ENCODE peak calls at places on chromosome 18, in four cellular contexts. P, T, M and L are unnamed samples.

GRCh38 chr18:48535956-48536355 is 2.9 kb upstream of the CTIF start:
- DNase-seq in P (no peak), T (no peak), M (no peak), L (no peak)

GRCh38 chr18:79924814-79925655 is 26.4 kb downstream of the SLC66A2 start:
- DNase-seq in P (peak), T (no peak), M (no peak), L (no peak)

GRCh38 chr18:78105611-78106010 is 856.0 kb downstream of the GALR1 start:
- DNase-seq in P (no peak), T (no peak), M (no peak), L (no peak)

GRCh38 chr18:36158261-36158867 is 28.7 kb downstream of the ELP2 start:
- DNase-seq in P (no peak), T (peak), M (peak), L (peak)

GRCh38 chr18:21584391-21584790 is 16.1 kb downstream of the ESCO1 start:
- DNase-seq in P (no peak), T (no peak), M (no peak), L (no peak)

GRCh38 chr18:13465476-13465875 is 246.9 kb downstream of the LDLRAD4 start:
- DNase-seq in P (no peak), T (no peak), M (no peak), L (no peak)

GRCh38 chr18:35876243-35876642 is 96.2 kb upstream of the RMP24 start:
- DNase-seq in P (no peak), T (no peak), M (no peak), L (no peak)

GRCh38 chr18:848062-848795 is 36.2 kb upstream of the YES1 start:
- DNase-seq in P (no peak), T (no peak), M (no peak), L (no peak)

GRCh38 chr18:79396431-79397287 is 929 bp downstream of the NFATC1 start:
- DNase-seq in P (no peak), T (peak), M (peak), L (no peak)

GRCh38 chr18:37276111-37276510 is 289.5 kb downstream of the CELF4 start:
- DNase-seq in P (no peak), T (no peak), M (no peak), L (no peak)

DNA sequence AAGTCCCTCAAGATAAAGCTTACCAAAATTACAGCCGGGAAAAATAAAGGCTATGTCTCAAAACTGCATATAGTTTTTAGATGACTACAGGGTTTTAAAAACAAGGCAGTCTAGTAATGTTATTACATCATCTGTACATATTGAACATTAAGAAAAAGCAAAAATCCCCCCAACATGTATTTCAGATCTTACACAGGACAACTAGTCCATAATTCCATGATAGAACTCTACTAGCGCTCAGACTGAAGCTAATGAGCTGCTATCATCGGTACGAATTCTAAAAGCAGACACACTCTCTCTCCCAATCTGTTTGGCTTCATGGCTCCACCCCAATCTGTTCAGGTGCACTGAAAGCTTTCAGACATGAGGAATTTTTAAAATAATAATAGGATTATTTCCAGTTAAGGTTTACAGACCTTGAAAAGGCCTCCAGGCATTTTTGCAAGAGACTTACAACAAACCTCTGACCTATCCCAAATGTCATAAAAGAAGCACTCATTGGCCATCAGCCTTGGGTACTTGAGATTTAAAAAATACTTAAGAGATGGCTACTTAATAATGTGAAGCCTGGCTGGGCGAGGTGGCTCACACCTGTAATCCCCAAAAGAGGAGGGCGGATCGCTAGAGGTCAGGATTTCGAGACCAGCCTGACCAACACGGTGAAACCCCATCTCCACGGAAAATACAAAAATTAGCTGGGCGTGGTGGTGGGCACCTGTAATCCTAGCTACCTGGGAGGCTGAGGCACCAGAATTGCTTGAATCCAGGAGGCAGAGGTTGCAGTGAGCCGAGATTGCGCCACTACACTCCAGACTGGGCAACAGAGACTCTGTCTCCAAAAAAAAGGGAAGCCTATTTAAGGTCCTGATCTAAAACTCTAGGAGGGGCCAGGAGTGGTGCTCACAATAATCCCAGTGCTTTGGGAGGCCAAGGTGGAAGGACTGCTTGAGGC is 2.0 kb downstream of the NPC1 start:
- DNase-seq in P (no peak), T (no peak), M (no peak), L (no peak)
- H3K4me3 ChIP-seq in P (no peak), T (peak), M (peak), L (peak)

DNA sequence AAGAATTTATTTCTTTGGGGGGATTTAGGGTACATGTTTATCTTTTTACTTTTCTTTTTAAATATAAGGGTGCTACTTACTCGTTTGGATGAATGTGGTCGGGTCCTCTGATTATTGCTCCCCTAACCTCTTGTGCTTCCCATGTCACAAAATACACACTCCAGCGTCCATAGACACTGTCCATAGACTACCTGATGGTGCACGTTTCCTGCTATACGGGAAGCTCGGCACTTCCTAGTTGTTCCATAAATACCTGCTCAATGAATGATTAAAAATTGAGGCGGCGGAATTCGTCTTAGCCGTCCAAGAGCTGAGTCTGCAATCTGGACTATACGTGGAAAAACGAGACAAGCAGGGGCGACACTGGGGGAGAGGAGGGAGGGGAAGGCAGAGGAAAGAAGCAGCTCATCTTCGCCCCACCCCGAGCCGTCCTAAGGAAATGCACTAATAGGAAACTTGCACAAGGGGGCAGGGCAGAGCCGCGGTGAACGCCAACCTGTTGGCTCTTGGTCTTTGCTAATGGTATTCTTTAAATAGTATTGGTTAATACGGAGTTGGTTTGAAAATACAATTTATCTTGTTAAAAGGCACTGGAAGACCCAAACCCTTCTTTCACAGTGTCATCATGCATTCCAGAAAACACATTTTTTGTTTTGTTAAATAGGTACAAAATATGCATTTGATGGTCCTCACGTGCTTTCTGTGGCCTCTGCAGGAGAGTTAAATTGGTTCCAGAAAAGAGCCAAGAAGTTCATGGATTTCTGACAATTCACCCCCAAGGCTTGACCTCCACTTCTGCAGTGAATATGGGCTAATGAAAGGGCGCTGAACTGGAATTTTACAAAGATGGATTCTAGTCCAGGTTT is 73.0 kb upstream of the KCTD1 start:
- DNase-seq in P (peak), T (peak), M (peak), L (peak)
- H3K4me3 ChIP-seq in P (no peak), T (no peak), M (no peak), L (no peak)

GRCh38 chr18:28176933-28177827 is at the start of gene CDH2:
- DNase-seq in P (peak), T (peak), M (peak), L (peak)

GRCh38 chr18:28174181-28174906 is 2.6 kb downstream of the CDH2 start:
- DNase-seq in P (no peak), T (no peak), M (no peak), L (no peak)

GRCh38 chr18:28175047-28175929 is 1.6 kb downstream of the CDH2 start:
- DNase-seq in P (peak), T (peak), M (peak), L (peak)

GRCh38 chr18:28176674-28176932 is 327 bp downstream of the CDH2 start:
- DNase-seq in P (no peak), T (no peak), M (peak), L (no peak)

GRCh38 chr18:28175930-28176673 is 828 bp downstream of the CDH2 start:
- DNase-seq in P (peak), T (peak), M (peak), L (peak)
- H3K4me3 ChIP-seq in P (peak), T (peak), M (peak), L (peak)

DNA sequence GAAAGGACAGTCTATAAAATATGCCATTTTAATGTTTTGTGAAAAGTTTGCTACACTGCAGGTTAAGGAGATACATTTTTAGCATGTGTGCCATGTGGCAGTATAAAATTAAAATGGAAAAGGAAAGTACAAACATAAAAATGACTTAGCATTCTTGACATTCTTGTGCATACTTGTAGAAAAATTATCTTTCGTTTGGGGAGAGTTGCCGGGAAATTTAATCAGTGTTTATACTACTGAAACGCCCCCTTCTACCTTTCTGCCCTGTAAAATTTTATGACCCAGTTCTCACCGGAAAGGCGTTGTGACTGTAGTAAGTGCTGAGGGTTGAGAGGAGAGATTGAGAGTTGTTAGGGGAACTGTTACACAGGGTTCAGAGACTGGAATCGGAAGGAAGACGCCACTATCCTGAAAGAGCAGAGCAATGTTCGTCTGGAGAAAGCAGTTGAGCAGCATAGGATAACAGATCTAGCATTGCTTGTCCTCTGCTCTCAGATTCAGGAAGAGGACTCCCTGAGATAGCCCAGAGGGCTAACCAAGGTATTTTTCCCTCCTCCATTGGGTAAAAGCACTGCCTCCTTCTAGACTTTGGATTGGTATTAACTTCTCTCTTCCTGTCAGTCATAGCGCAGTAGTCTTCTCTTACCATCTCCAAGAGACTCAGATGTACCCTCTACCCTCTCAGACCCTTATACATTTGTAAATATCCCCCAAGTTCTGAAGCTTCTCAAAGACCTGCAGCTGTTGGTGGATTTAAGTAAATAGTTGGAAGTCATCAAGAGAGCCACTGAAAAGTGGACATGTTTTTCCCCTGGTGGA is 2.7 kb downstream of the CDH20 start:
- DNase-seq in P (no peak), T (peak), M (no peak), L (no peak)
- H3K4me3 ChIP-seq in P (no peak), T (peak), M (no peak), L (peak)

GRCh38 chr18:49564435-49564834 is 2.6 kb downstream of the LIPG start:
- DNase-seq in P (no peak), T (no peak), M (no peak), L (no peak)
- H3K4me3 ChIP-seq in P (no peak), T (no peak), M (no peak), L (no peak)

GRCh38 chr18:51017140-51017874 is 12.7 kb upstream of the SMAD4 start:
- DNase-seq in P (no peak), T (no peak), M (no peak), L (no peak)
- H3K4me3 ChIP-seq in P (no peak), T (no peak), M (no peak), L (no peak)

DNA sequence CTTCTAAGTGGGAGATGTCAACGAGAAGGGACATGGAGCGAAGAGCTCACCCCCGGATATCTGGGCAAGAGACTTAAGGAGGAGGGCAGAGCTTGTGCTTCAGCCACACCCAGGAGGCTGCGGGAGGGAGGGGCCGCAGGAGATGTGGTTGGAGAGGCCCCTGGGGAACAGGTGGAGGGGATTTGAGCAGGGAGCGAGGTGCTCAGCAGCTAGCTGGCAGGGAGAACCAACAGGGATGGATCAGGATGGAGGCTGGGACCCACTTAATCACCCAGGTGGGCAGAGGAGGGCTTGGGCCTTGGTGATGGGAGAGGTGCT is 78.3 kb downstream of the MBP start:
- DNase-seq in P (no peak), T (no peak), M (no peak), L (no peak)
- H3K4me3 ChIP-seq in P (no peak), T (no peak), M (no peak), L (no peak)

GRCh38 chr18:8121942-8122480 is 487.2 kb upstream of the RAB12 start:
- DNase-seq in P (no peak), T (peak), M (peak), L (peak)
- H3K4me3 ChIP-seq in P (no peak), T (peak), M (no peak), L (no peak)

DNA sequence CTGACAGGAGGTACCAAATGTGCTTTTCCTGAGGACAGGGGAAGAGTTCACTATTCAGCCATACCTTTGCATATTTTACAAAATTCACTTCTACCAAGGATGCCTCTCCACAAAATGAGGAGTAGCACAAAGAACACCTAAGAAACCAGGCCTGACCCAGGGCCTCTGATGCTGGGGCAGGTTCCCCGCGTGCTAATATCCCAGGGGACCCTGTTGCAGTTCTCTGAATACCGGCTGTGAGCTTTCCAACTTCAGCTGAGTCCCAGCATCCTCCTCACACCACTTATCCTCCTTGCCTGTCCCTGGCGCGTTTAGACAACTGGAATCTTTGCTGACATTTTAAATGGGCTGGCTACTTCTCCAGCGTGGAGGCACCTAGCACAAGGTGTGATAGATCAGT is 142.3 kb downstream of the BCL2 start:
- DNase-seq in P (no peak), T (no peak), M (no peak), L (no peak)
- H3K4me3 ChIP-seq in P (no peak), T (no peak), M (no peak), L (no peak)